ENCODE peak calls at places on chromosomes 2 and 18, in four cellular contexts. R, N, O and G are unnamed samples. For H3K9me3, the result is how much of the 10 kb centered on the place peaks cover.

GRCh38 chr2:237613679-237614078 is 13.7 kb upstream of the LRRFIP1 start:
- DNase-seq in R (no peak), N (no peak), O (no peak), G (no peak)

GRCh38 chr2:56184500-56184996 is 758 bp downstream of the CCDC85A start:
- DNase-seq in R (peak), N (no peak), O (no peak), G (peak)

GRCh38 chr18:66342577-66342976 is 261.3 kb downstream of the CDH19 start:
- DNase-seq in R (no peak), N (no peak), O (no peak), G (no peak)

GRCh38 chr2:6992821-6993228 is 75.6 kb downstream of the RNF144A start:
- DNase-seq in R (no peak), N (no peak), O (no peak), G (no peak)

GRCh38 chr18:29383311-29384273 is 1206.7 kb upstream of the CDH2 start:
- DNase-seq in R (no peak), N (no peak), O (no peak), G (no peak)

GRCh38 chr18:12015697-12016062 is 34.4 kb downstream of the IMPA2 start:
- DNase-seq in R (peak), N (peak), O (peak), G (no peak)

GRCh38 chr2:4047961-4048891 is 344.9 kb downstream of the DCDC2C start:
- DNase-seq in R (peak), N (no peak), O (no peak), G (no peak)

GRCh38 chr18:63749489-63749888 is 25.7 kb upstream of the SERPINB7 start:
- DNase-seq in R (no peak), N (no peak), O (no peak), G (no peak)

GRCh38 chr2:48733067-48733503 is 22.4 kb downstream of the LHCGR start:
- DNase-seq in R (no peak), N (no peak), O (no peak), G (no peak)

GRCh38 chr2:167842047-167842446 is 405.3 kb downstream of the STK39 start:
- DNase-seq in R (no peak), N (no peak), O (no peak), G (no peak)

GRCh38 chr18:76487076-76487475 is 8.0 kb downstream of the ZNF516 start:
- DNase-seq in R (no peak), N (no peak), O (no peak), G (no peak)

GRCh38 chr18:54999016-54999415 is 39.8 kb upstream of the CCDC68 start:
- DNase-seq in R (no peak), N (no peak), O (no peak), G (no peak)

GRCh38 chr18:35786359-35787042 is 186.0 kb upstream of the RMP24 start:
- DNase-seq in R (no peak), N (no peak), O (no peak), G (no peak)

GRCh38 chr2:70672990-70673647 is 94.9 kb downstream of the ADD2 start:
- DNase-seq in R (no peak), N (no peak), O (peak), G (no peak)

GRCh38 chr2:62208082-62208757 is 12.3 kb downstream of the B3GNT2 start:
- DNase-seq in R (no peak), N (no peak), O (no peak), G (no peak)
- H3K9me3 ChIP-seq in R (under half), N (under half), O (under half), G (under half)

GRCh38 chr2:181977661-181978350 is 7.8 kb upstream of the PPP1R1C start:
- DNase-seq in R (no peak), N (no peak), O (no peak), G (peak)
- H3K9me3 ChIP-seq in R (under half), N (under half), O (under half), G (under half)

GRCh38 chr2:62101886-62102285 is 94.0 kb upstream of the B3GNT2 start:
- DNase-seq in R (no peak), N (no peak), O (no peak), G (no peak)

GRCh38 chr2:62099523-62100175 is 96.3 kb upstream of the B3GNT2 start:
- DNase-seq in R (no peak), N (no peak), O (no peak), G (no peak)

GRCh38 chr2:62099050-62099449 is 96.9 kb upstream of the B3GNT2 start:
- DNase-seq in R (no peak), N (no peak), O (no peak), G (no peak)

DNA sequence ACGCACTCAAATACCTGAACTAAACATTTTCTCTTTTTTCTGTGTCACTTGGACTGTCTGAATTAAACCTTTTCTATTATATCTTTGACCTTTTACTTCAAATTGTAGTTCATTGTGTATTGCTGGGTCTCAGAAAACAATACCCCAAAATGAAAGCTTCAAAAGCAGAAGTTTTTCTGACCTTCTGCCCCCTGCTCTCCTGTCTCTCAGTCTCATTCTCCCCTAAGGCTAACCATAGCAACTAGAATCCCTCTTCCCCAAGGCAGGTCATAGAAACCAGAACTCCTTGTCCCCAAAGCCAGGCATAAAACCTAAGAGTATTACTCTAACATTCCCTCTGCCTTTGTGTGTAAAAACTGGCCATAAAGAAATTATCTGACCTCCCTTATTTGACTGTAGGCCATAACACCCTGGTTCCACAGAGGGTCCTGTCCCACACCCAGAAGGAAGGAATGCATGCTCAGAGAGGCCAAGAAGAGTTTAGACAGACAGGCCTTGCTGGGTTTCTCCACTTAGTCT is 93.5 kb upstream of the B3GNT2 start:
- DNase-seq in R (no peak), N (no peak), O (no peak), G (no peak)
- H3K9me3 ChIP-seq in R (under half), N (under half), O (under half), G (under half)

DNA sequence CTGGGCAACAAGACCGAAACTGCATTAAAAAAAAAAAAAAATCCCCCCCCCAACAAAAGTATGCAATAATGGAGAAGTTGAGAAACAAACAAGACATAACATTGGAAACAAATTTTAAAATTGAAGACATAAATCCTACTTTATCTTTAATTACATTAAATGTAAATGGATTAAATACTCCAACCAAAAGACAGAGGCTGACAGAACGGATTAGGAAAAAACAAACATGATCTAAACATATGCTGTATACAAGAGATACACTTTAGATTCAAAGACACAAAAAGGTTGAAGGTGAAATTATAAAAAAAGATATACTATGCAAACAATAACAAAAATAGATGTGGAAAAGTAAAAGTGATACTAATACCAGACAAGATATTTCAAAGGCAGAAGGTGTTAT is 350.8 kb upstream of the RGPD4 start:
- DNase-seq in R (no peak), N (no peak), O (no peak), G (no peak)
- H3K9me3 ChIP-seq in R (under half), N (under half), O (under half), G (under half)

GRCh38 chr18:50659091-50660003 is 99.5 kb downstream of the MAPK4 start:
- DNase-seq in R (no peak), N (peak), O (peak), G (peak)
- H3K9me3 ChIP-seq in R (under half), N (under half), O (under half), G (under half)

GRCh38 chr2:202681688-202682205 is 47.0 kb downstream of the FAM117B start:
- DNase-seq in R (no peak), N (no peak), O (no peak), G (no peak)
- H3K9me3 ChIP-seq in R (under half), N (under half), O (under half), G (under half)